ENCODE peak calls at places on chromosomes 7 and 10, in four cellular contexts. F is psoas muscle; B is stimulated activated CD4-positive, alpha-beta T cell treated with anti-CD3 and anti-CD28 coated beads, TNF-alpha, amount 100 ng/mL, for 48 hours; A is BE2C. C is an unnamed sample.

GRCh38 chr7:151727579-151728285 is 149.2 kb downstream of the PRKAG2 start:
- DNase-seq in B (peak; percentile 53), A (peak; percentile 88), F (peak; percentile 89), C (peak; percentile 68)

GRCh38 chr7:84230491-84230890 is 35.9 kb upstream of the SEMA3A start:
- DNase-seq in B (no peak), A (no peak), F (no peak), C (no peak)

GRCh38 chr7:19991936-19992335 is 218.5 kb upstream of the TMEM196 start:
- DNase-seq in A (no peak), F (no peak), B (no peak), C (no peak)

GRCh38 chr7:45990276-45990675 is 69.2 kb upstream of the IGFBP3 start:
- DNase-seq in A (no peak), B (no peak), F (no peak), C (no peak)

GRCh38 chr7:80770061-80770460 is 131.6 kb downstream of the CD36 start:
- DNase-seq in B (no peak), F (no peak), A (no peak), C (no peak)

GRCh38 chr10:89224697-89225443 is 17.8 kb upstream of the CH25H start:
- DNase-seq in F (no peak), B (no peak), A (no peak), C (no peak)

GRCh38 chr7:85237721-85238120 is 50.9 kb upstream of the SEMA3D start:
- DNase-seq in F (no peak), A (no peak), B (no peak), C (no peak)

GRCh38 chr7:156004265-156005201 is 192.3 kb upstream of the SHH start:
- DNase-seq in A (no peak), B (no peak), F (no peak), C (no peak)

GRCh38 chr10:119205926-119206602 is 1.3 kb upstream of the GRK5 start:
- DNase-seq in B (peak; percentile 32), F (peak; percentile 80), A (peak; percentile 20), C (peak; percentile 55)

GRCh38 chr7:144835166-144835611 is 664 bp downstream of the TPK1 start:
- DNase-seq in B (peak; percentile 23), A (peak; percentile 39), F (no peak), C (peak; percentile 46)

GRCh38 chr10:112271982-112272381 is 11.2 kb upstream of the TECTB start:
- DNase-seq in B (no peak), F (no peak), A (no peak), C (no peak)

GRCh38 chr7:28348631-28349030 is 63.7 kb upstream of the CREB5 start:
- DNase-seq in B (no peak), A (no peak), F (no peak), C (no peak)

GRCh38 chr10:59391060-59391459 is 28.7 kb upstream of the FAM13C start:
- DNase-seq in B (no peak), A (no peak), F (no peak), C (no peak)

GRCh38 chr7:131015131-131015954 is 281.3 kb upstream of the KLF14 start:
- DNase-seq in F (no peak), A (no peak), B (no peak), C (no peak)

GRCh38 chr10:79434223-79434687 is 11.2 kb downstream of the ZCCHC24 start:
- DNase-seq in F (no peak), B (peak; percentile 20), A (peak; percentile 1), C (peak; percentile 14)

GRCh38 chr7:73833251-73833919 is 2.6 kb downstream of the CLDN4 start:
- DNase-seq in B (no peak), F (no peak), A (no peak), C (no peak)

GRCh38 chr7:11492307-11492706 is 339.7 kb downstream of the THSD7A start:
- DNase-seq in A (no peak), F (no peak), B (no peak), C (no peak)

GRCh38 chr7:12729112-12729511 is 41.7 kb downstream of the ARL4A start:
- DNase-seq in B (no peak), F (peak; percentile 65), A (peak; percentile 85), C (no peak)

GRCh38 chr10:28532223-28532508 is 752 bp upstream of the WAC start:
- DNase-seq in F (no peak), B (peak; percentile 36), A (peak; percentile 64), C (no peak)

GRCh38 chr7:37694208-37695080 is 10.9 kb downstream of the GPR141 start:
- DNase-seq in A (no peak), B (no peak), F (no peak), C (no peak)

GRCh38 chr7:96284240-96284639 is 37.7 kb downstream of the SLC25A13 start:
- DNase-seq in A (no peak), B (no peak), F (no peak), C (no peak)

GRCh38 chr7:55365103-55365679 is at the start of gene LANCL2:
- DNase-seq in B (no peak), F (no peak), A (no peak), C (peak; percentile 39)

C was measured in activated T-cell treated with anti-CD3 and anti-CD28 coated beads, Interleukin-2, amount 50 U/mL, for 72 hours.